ENCODE peak calls at places on chromosomes 12 and 14, in four cellular contexts. Z is ovary, N is GM12892, D is K562. K is an unnamed sample.

GRCh38 chr14:57834001-57834598 is 31.8 kb downstream of the SLC35F4 start:
- DNase-seq in Z (no peak), D (no peak), N (no peak), K (no peak)

GRCh38 chr12:122999196-122999946 is 18.9 kb downstream of the ARL6IP4 start:
- DNase-seq in Z (no peak), N (no peak), D (no peak), K (no peak)

GRCh38 chr12:122350444-122350843 is 72.0 kb downstream of the CLIP1 start:
- DNase-seq in N (no peak), D (peak), Z (no peak), K (no peak)

GRCh38 chr12:111122458-111122878 is 202.1 kb upstream of the MYL2 start:
- DNase-seq in N (no peak), Z (no peak), D (no peak), K (no peak)

GRCh38 chr14:54354096-54354495 is 42.7 kb upstream of the CDKN3 start:
- DNase-seq in Z (no peak), D (no peak), N (no peak), K (no peak)

GRCh38 chr12:46186088-46186487 is 82.8 kb downstream of the SLC38A1 start:
- DNase-seq in D (no peak), Z (no peak), N (no peak), K (no peak)

GRCh38 chr12:93823616-93824410 is 146.6 kb downstream of the CRADD start:
- DNase-seq in D (no peak), N (no peak), Z (no peak), K (no peak)

GRCh38 chr14:61430066-61430757 is 108.8 kb downstream of the PRKCH start:
- DNase-seq in D (no peak), N (no peak), Z (no peak), K (no peak)

GRCh38 chr12:91922139-91922538 is 223.5 kb downstream of the BTG1 start:
- DNase-seq in N (no peak), Z (no peak), D (no peak), K (no peak)

GRCh38 chr14:73764881-73765280 is 50.7 kb upstream of the PNMA1 start:
- DNase-seq in N (no peak), D (no peak), Z (no peak), K (no peak)

GRCh38 chr14:68589447-68590232 is 203.2 kb downstream of the ZFP36L1 start:
- DNase-seq in N (no peak), Z (peak), D (no peak), K (no peak)

GRCh38 chr12:95257541-95257940 is 39.9 kb downstream of the VEZT start:
- DNase-seq in N (no peak), Z (no peak), D (no peak), K (no peak)

GRCh38 chr12:12872139-12872933 is 19.0 kb upstream of the GPRC5A start:
- DNase-seq in Z (no peak), D (no peak), N (no peak), K (peak)

GRCh38 chr14:55607386-55607785 is 27.4 kb downstream of the KTN1 start:
- DNase-seq in N (no peak), D (no peak), Z (no peak), K (no peak)

GRCh38 chr14:77478796-77479195 is 19.8 kb downstream of the ISM2 start:
- DNase-seq in D (no peak), N (peak), Z (no peak), K (no peak)

GRCh38 chr14:92450351-92451070 is 63.1 kb upstream of the RIN3 start:
- DNase-seq in N (no peak), Z (no peak), D (no peak), K (no peak)

GRCh38 chr12:64670856-64671639 is 60.8 kb downstream of the RASSF3 start:
- DNase-seq in N (no peak), D (no peak), Z (no peak), K (no peak)

GRCh38 chr14:45947785-45948184 is 694.8 kb upstream of the MIS18BP1 start:
- DNase-seq in D (no peak), Z (no peak), N (no peak), K (no peak)

GRCh38 chr14:61388173-61388975 is 67.0 kb downstream of the PRKCH start:
- DNase-seq in D (no peak), Z (no peak), N (no peak), K (peak)

GRCh38 chr12:96171905-96172304 is 22.3 kb upstream of the ELK3 start:
- DNase-seq in D (no peak), N (no peak), Z (no peak), K (no peak)

DNA sequence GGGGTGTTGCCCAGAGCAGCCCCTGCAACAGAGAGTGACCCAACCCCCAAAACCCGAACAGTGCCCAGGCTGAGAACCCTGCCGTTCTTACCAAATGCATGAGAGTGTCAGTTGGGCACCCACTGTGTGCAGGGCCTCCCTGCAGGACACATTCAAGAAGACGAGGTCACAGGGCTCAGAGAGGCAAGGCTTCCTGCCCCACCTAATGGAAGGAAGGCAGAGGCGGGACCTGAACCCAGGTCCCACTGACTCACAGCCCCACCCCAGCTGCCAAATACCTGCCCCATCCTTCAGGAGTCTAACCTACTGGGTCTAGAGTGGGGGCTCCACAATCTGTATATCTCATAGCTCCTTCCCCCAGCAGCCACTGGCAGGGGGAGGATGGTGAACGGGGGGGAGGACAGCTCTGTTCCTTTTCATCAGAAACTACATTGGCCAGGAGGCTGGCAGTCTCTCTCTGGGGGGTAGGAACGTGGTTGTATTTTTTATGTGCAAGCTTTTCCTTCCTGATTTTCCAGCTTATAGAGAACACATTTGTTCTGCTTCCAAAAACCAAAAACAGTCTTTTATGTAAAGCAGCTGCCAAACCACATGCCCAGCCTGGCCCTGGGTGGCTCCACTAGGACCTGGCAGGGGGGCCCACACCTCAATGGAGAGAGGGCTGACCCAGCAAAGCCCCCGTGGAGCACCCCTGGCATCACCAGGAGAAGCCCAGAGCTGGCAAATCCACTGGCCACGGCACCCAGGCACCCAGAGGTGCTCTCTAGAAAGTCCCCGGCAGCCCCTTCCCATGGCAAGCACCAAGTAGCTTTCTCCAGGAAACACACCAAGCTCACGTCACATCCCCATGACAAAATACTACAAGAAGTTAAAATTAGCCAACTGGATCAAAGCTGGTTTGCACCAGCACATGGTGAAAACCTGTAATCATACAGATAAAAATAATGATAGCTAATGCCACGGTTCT is 17.0 kb downstream of the NCOR2 start:
- DNase-seq in N (no peak), Z (no peak), D (no peak), K (no peak)
- TF ChIP-seq POLR2A in N (no peak), Z (no peak), D (no peak), K (no peak)

GRCh38 chr14:105701456-105702274 is 175.3 kb downstream of the TMEM121 start:
- DNase-seq in D (no peak), N (no peak), Z (peak), K (no peak)
- TF ChIP-seq POLR2A in D (no peak), N (peak), Z (no peak), K (no peak)

GRCh38 chr12:115191342-115191741 is 507.4 kb upstream of the TBX3 start:
- DNase-seq in N (no peak), D (no peak), Z (no peak), K (no peak)

GRCh38 chr12:115194857-115195256 is 510.9 kb upstream of the TBX3 start:
- DNase-seq in N (no peak), Z (no peak), D (no peak), K (no peak)

GRCh38 chr12:115194448-115194847 is 510.5 kb upstream of the TBX3 start:
- DNase-seq in N (no peak), D (no peak), Z (no peak), K (no peak)

GRCh38 chr12:115185529-115185928 is 501.6 kb upstream of the TBX3 start:
- DNase-seq in D (no peak), N (no peak), Z (no peak), K (no peak)

DNA sequence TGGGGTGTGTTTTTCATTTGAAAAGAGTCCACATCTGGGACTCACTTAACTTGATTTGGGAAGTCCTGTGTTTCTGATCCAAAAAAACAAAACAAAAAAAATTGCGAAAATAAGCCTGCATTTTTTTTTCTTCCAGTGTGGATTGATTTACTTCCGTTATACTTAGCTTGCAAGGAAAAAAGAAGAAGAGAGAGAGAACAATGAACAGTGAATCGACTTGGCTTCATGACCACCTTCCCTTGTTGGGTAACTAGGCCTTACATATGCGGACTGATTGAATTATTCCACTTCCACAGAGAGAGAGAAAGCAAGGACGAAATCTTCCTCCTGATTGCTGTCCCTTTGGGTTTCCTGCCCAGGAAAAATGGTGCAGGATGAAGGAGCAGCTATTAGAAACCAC is 506.2 kb upstream of the TBX3 start:
- DNase-seq in Z (no peak), N (no peak), D (no peak), K (no peak)
- TF ChIP-seq POLR2A in Z (no peak), N (no peak), D (no peak), K (no peak)

DNA sequence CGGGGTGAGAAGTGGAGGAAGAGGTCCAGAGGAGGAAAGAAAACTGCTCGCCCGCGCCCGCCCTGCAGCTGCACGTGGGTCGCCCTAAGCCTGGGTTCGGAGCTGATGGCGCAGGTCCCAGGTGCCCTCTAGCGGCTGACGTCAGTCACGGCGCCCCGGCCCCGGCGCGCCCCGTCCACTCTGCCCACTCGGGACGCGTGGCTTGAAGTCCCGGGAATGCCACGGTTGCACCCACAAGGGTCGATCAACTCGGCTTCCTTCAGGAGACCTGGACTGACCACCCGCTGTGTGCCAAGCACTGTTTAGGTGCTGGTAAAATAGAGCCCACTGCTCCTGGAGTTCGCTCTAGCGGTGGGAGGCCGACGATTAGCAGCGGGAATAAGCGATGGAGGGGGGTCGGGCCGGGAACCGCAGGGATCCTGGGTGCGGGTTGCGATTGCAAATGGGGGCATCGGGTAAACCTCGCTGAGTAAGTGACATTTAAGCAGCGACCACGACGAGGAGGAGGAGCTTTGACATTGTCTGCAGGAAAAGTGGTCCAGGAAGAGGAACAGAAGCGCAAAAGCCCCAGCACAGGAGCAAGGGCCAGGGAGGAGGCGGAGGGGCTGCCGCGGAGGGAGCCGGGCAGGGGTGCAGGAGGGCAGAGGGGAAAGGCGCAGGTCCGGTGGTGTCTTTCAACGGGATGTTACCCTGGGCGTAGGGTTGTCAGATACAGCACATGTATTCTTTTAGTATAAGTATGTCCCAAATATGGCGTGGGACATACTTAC is 5.1 kb upstream of the ZNF839 start:
- DNase-seq in D (peak), N (peak), Z (peak), K (peak)
- TF ChIP-seq POLR2A in D (no peak), N (no peak), Z (no peak), K (no peak)

K was measured in H54.